ENCODE peak calls at places on chromosomes 5 and 9, in seven cellular contexts. L, O, F, U, Y, H and A are unnamed samples.

GRCh38 chr5:176611435-176611834 is 1.5 kb upstream of the GPRIN1 start:
- DNase-seq in U (no peak), Y (peak; percentile 79), F (peak; percentile 76), L (no peak), O (peak; percentile 94), H (no peak), A (peak; percentile 80)

GRCh38 chr9:72294952-72295351 is 70.1 kb downstream of the ZFAND5 start:
- DNase-seq in O (no peak), H (no peak), U (no peak), F (peak; percentile 51), Y (no peak), L (no peak), A (no peak)

GRCh38 chr5:55601209-55601618 is 66.5 kb upstream of the PLPP1 start:
- DNase-seq in H (no peak), Y (peak; percentile 83), U (no peak), F (peak; percentile 85), O (peak; percentile 89), L (peak; percentile 31), A (peak; percentile 92)

GRCh38 chr5:115601709-115602584 is at the start of gene TICAM2:
- DNase-seq in H (no peak), U (peak; percentile 72), F (peak; percentile 68), Y (peak; percentile 57), O (peak; percentile 84), L (no peak), A (peak; percentile 77)

GRCh38 chr5:82417776-82418607 is 139.8 kb upstream of the RPS23 start:
- DNase-seq in O (peak; percentile 13), L (no peak), F (no peak), Y (no peak), H (no peak), U (no peak), A (no peak)

GRCh38 chr5:175195698-175196656 is 248.0 kb downstream of the DRD1 start:
- DNase-seq in F (no peak), L (no peak), H (peak; percentile 42), O (peak; percentile 7), Y (no peak), U (no peak), A (no peak)

GRCh38 chr5:96648598-96648997 is 13.6 kb upstream of the CAST start:
- DNase-seq in O (peak; percentile 55), U (no peak), F (no peak), Y (no peak), L (no peak), H (no peak), A (no peak)

GRCh38 chr9:136137321-136138054 is 18.8 kb upstream of the TMEM250 start:
- DNase-seq in L (no peak), Y (no peak), U (no peak), F (no peak), O (no peak), H (no peak), A (no peak)

GRCh38 chr5:98585661-98586310 is 187.7 kb upstream of the RGMB start:
- DNase-seq in L (no peak), U (no peak), H (no peak), O (no peak), Y (no peak), F (no peak), A (peak; percentile 50)

GRCh38 chr9:95045751-95046150 is 271.8 kb downstream of the FANCC start:
- DNase-seq in L (no peak), U (no peak), Y (no peak), O (no peak), F (no peak), H (peak; percentile 28), A (no peak)

GRCh38 chr9:133777111-133777791 is 39.1 kb upstream of the SARDH start:
- DNase-seq in O (no peak), F (no peak), L (no peak), U (no peak), Y (no peak), H (no peak), A (no peak)